ENCODE peak calls at places on chromosomes 12 and 14, in four cellular contexts. R, J, D and W are unnamed samples.

GRCh38 chr12:39902823-39903222 is 203.1 kb downstream of the SLC2A13 start:
- DNase-seq in R (peak; percentile 65), J (no peak), D (no peak), W (no peak)

GRCh38 chr12:75444444-75445136 is 36.0 kb upstream of the GLIPR1 start:
- DNase-seq in R (no peak), J (no peak), D (no peak), W (peak; percentile 72)

GRCh38 chr12:40158592-40159111 is 52.8 kb upstream of the SLC2A13 start:
- DNase-seq in R (no peak), J (no peak), D (no peak), W (no peak)

GRCh38 chr12:13165578-13166120 is 30.9 kb upstream of the EMP1 start:
- DNase-seq in R (peak; percentile 68), J (no peak), D (peak; percentile 23), W (peak; percentile 73)

GRCh38 chr14:42869681-42870080 is 1263.0 kb downstream of the LRFN5 start:
- DNase-seq in R (no peak), J (no peak), D (no peak), W (peak; percentile 54)

GRCh38 chr14:29030121-29030520 is 263.5 kb downstream of the FOXG1 start:
- DNase-seq in R (no peak), J (no peak), D (no peak), W (no peak)

GRCh38 chr12:2884810-2885209 is 5.9 kb upstream of the TULP3 start:
- DNase-seq in R (no peak), J (no peak), D (no peak), W (no peak)

GRCh38 chr12:64478661-64479060 is 26.7 kb downstream of the TBK1 start:
- DNase-seq in R (no peak), J (no peak), D (no peak), W (no peak)

GRCh38 chr14:80522936-80523335 is 311.6 kb upstream of the DIO2 start:
- DNase-seq in R (no peak), J (no peak), D (no peak), W (no peak)

GRCh38 chr12:122003646-122004611 is 17.8 kb upstream of the BCL7A start:
- DNase-seq in R (no peak), J (no peak), D (peak; percentile 99), W (peak; percentile 76)

GRCh38 chr12:67508830-67509229 is 139.7 kb upstream of the DYRK2 start:
- DNase-seq in R (no peak), J (no peak), D (no peak), W (no peak)

GRCh38 chr12:93325855-93326254 is 51.9 kb upstream of the NUDT4 start:
- DNase-seq in R (no peak), J (no peak), D (no peak), W (peak; percentile 97)

GRCh38 chr12:59088673-59089072 is 168.4 kb upstream of the LRIG3 start:
- DNase-seq in R (no peak), J (no peak), D (no peak), W (peak; percentile 75)

GRCh38 chr14:70666364-70666691 is 24.6 kb downstream of the TTC9 start:
- DNase-seq in R (no peak), J (no peak), D (peak; percentile 22), W (peak; percentile 20)

GRCh38 chr14:70677324-70677723 is 35.6 kb downstream of the TTC9 start:
- DNase-seq in R (no peak), J (no peak), D (no peak), W (no peak)

GRCh38 chr14:70670992-70671651 is 29.4 kb downstream of the TTC9 start:
- DNase-seq in R (no peak), J (no peak), D (no peak), W (peak; percentile 20)

GRCh38 chr14:70672328-70672675 is 30.6 kb downstream of the TTC9 start:
- DNase-seq in R (no peak), J (no peak), D (no peak), W (no peak)

GRCh38 chr14:70671652-70672327 is 30.1 kb downstream of the TTC9 start:
- DNase-seq in R (no peak), J (peak; percentile 4), D (no peak), W (no peak)
- H2AFZ ChIP-seq in R (no peak overlapping the region), J (no peak overlapping the region), D (no peak overlapping the region), W (no peak overlapping the region)

DNA sequence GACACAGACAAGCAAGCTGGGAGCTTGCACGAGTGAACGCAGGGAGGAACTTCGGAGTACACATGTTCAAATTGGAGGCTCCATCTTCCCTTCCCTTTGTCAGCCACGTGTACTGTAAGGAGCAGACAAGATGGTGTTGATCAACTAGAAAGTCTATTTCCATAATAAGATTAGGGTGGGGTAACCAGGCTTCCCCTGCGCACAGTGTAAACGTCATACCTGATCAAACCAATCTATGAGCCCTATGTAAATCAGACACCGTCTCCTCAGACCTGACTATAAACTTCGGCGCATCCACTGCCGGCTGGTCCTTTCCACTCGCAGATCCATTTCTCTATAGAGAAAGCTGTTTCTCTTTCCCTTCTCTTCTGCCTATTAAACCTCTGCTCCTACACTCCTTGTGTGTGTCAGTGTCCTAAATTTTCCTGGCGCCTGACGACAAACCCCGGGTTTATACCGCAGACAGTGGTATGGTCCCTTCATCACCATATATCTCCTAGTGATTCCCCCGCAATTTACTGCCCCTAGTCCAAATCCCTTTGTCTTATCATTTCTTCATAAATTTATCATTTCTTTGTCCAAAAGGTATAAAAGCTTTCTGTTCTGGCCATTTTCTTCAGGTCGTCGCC is 7.5 kb upstream of the ETFBKMT start:
- DNase-seq in R (no peak), J (no peak), D (no peak), W (no peak)
- H2AFZ ChIP-seq in R (no peak overlapping the region), J (peak overlapping the region; percentile 72), D (peak overlapping the region; percentile 73), W (no peak overlapping the region)

DNA sequence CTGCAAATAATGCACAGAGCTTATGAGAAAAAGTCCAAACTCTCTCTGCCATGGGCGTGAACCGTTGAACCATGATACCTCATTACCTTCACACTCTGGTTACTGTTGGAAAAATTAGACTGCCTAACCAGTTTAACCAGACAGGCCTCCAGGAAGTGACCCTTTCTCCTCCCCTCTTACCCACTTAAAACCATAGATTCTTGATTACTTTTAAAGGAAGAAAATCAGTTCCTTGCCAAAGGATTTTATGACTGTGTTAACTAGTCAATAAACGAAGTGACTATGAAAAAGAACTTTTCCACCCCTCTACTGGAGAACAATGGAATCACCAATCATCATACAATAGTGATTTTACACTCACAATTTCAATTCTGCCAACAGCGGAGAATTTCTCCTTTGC is 254.0 kb upstream of the ATP2B1 start:
- DNase-seq in R (no peak), J (no peak), D (peak; percentile 32), W (no peak)
- H2AFZ ChIP-seq in R (no peak overlapping the region), J (no peak overlapping the region), D (peak overlapping the region; percentile 49), W (no peak overlapping the region)

GRCh38 chr12:27162229-27162537 is 79.8 kb upstream of the C12orf71 start:
- DNase-seq in R (no peak), J (no peak), D (no peak), W (no peak)
- H2AFZ ChIP-seq in R (no peak overlapping the region), J (no peak overlapping the region), D (no peak overlapping the region), W (no peak overlapping the region)

GRCh38 chr12:57086951-57087688 is 1.8 kb upstream of the NAB2 start:
- DNase-seq in R (peak; percentile 77), J (peak; percentile 78), D (peak; percentile 70), W (peak; percentile 77)
- H2AFZ ChIP-seq in R (no peak overlapping the region), J (peak overlapping the region; percentile 75), D (peak overlapping the region; percentile 96), W (peak overlapping the region; percentile 70)

GRCh38 chr12:92218394-92219077 is 72.9 kb upstream of the BTG1 start:
- DNase-seq in R (no peak), J (no peak), D (no peak), W (no peak)
- H2AFZ ChIP-seq in R (no peak overlapping the region), J (no peak overlapping the region), D (peak overlapping the region; percentile 30), W (no peak overlapping the region)

GRCh38 chr12:84624601-84625000 is 288.0 kb downstream of the SLC6A15 start:
- DNase-seq in R (no peak), J (no peak), D (no peak), W (no peak)

DNA sequence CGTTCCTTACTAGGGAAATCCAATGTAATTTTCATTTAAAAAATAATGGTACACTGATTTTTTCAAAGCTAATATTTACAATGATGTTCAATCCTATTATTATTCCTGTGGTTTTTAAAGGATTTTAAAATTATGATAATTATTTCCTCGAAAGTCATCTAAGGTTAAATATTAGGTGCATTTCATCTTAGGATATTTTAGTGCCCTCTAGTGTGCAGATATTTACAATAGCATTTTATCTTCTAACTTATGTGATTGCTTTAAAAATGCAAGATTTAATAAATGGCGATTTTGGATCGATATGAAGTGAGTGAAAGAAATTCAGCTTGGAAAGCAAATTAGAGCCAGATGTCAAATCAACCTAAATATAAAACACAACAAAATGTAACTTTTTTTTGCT is 293.5 kb downstream of the SLC6A15 start:
- DNase-seq in R (no peak), J (no peak), D (no peak), W (no peak)
- H2AFZ ChIP-seq in R (no peak overlapping the region), J (no peak overlapping the region), D (no peak overlapping the region), W (no peak overlapping the region)

GRCh38 chr14:76117789-76118188 is 33.9 kb upstream of the GPATCH2L start:
- DNase-seq in R (no peak), J (no peak), D (no peak), W (no peak)
- H2AFZ ChIP-seq in R (no peak overlapping the region), J (no peak overlapping the region), D (no peak overlapping the region), W (no peak overlapping the region)